ENCODE peak calls at places on chromosome 11, in nine cellular contexts. K, I, E, Y, N, H, M, S and L are unnamed samples.

GRCh38 chr11:28679795-28680194 is 571.6 kb downstream of the METTL15 start:
- DNase-seq in K (no peak), I (peak; percentile 80), E (peak; percentile 59), Y (no peak), N (no peak), H (no peak), M (no peak), S (peak; percentile 65), L (no peak)

GRCh38 chr11:100827934-100828661 is 141.0 kb downstream of the ARHGAP42 start:
- DNase-seq in K (peak; percentile 86), I (peak; percentile 90), E (peak; percentile 66), Y (no peak), N (no peak), H (no peak), M (peak; percentile 44), S (peak; percentile 66), L (no peak)

GRCh38 chr11:17148536-17148935 is 59.2 kb downstream of the PIK3C2A start:
- DNase-seq in K (no peak), I (peak; percentile 24), E (no peak), Y (no peak), N (no peak), H (no peak), M (no peak), S (no peak), L (no peak)

GRCh38 chr11:132042296-132042695 is 671.9 kb downstream of the NTM start:
- DNase-seq in K (no peak), I (no peak), E (no peak), Y (no peak), N (no peak), H (no peak), M (no peak), S (no peak), L (no peak)

GRCh38 chr11:134236834-134237556 is 12.5 kb downstream of the VPS26B start:
- DNase-seq in K (no peak), I (no peak), E (peak; percentile 32), Y (no peak), N (no peak), H (no peak), M (no peak), S (no peak), L (no peak)

GRCh38 chr11:78659326-78660319 is 85.0 kb upstream of the NARS2 start:
- DNase-seq in K (no peak), I (no peak), E (no peak), Y (no peak), N (no peak), H (no peak), M (peak; percentile 57), S (no peak), L (no peak)

GRCh38 chr11:118010738-118011461 is 24.7 kb downstream of the IL10RA start:
- DNase-seq in K (no peak), I (no peak), E (no peak), Y (peak; percentile 95), N (peak; percentile 81), H (peak; percentile 83), M (no peak), S (no peak), L (no peak)

GRCh38 chr11:78138694-78139421 is 568 bp downstream of the ALG8 start:
- DNase-seq in K (no peak), I (peak; percentile 15), E (peak; percentile 28), Y (no peak), N (no peak), H (no peak), M (no peak), S (peak; percentile 19), L (no peak)

GRCh38 chr11:1923201-1923956 is 3.9 kb downstream of the TNNT3 start:
- DNase-seq in K (no peak), I (no peak), E (no peak), Y (peak; percentile 60), N (no peak), H (no peak), M (no peak), S (no peak), L (no peak)

GRCh38 chr11:33475999-33476398 is 218.8 kb downstream of the HIPK3 start:
- DNase-seq in K (peak; percentile 37), I (peak; percentile 65), E (peak; percentile 58), Y (no peak), N (no peak), H (no peak), M (no peak), S (peak; percentile 91), L (no peak)

GRCh38 chr11:67440229-67441081 is 2.8 kb downstream of the CORO1B start:
- DNase-seq in K (no peak), I (no peak), E (no peak), Y (no peak), N (no peak), H (no peak), M (no peak), S (no peak), L (no peak)

GRCh38 chr11:540583-541432 is 3.5 kb downstream of the LRRC56 start:
- DNase-seq in K (no peak), I (no peak), E (no peak), Y (peak; percentile 74), N (peak; percentile 53), H (peak; percentile 63), M (no peak), S (no peak), L (no peak)

GRCh38 chr11:34824425-34824824 is 91.8 kb downstream of the APIP start:
- DNase-seq in K (no peak), I (no peak), E (no peak), Y (no peak), N (no peak), H (no peak), M (no peak), S (no peak), L (no peak)

GRCh38 chr11:102546427-102546826 is 15.9 kb upstream of the MMP7 start:
- DNase-seq in K (no peak), I (peak; percentile 41), E (peak; percentile 13), Y (no peak), N (no peak), H (no peak), M (no peak), S (no peak), L (no peak)

GRCh38 chr11:34313099-34313517 is 44.7 kb downstream of the ABTB2 start:
- DNase-seq in K (no peak), I (no peak), E (no peak), Y (no peak), N (no peak), H (no peak), M (peak; percentile 37), S (no peak), L (no peak)

GRCh38 chr11:62542111-62542745 is 4.4 kb downstream of the AHNAK start:
- DNase-seq in K (no peak), I (no peak), E (no peak), Y (no peak), N (no peak), H (no peak), M (no peak), S (no peak), L (no peak)

GRCh38 chr11:78414321-78415051 is 3.1 kb downstream of the GAB2 start:
- DNase-seq in K (no peak), I (peak; percentile 36), E (no peak), Y (no peak), N (no peak), H (no peak), M (no peak), S (peak; percentile 44), L (no peak)

GRCh38 chr11:67486481-67487195 is 3.8 kb downstream of the AIP start:
- DNase-seq in K (no peak), I (no peak), E (no peak), Y (no peak), N (no peak), H (no peak), M (no peak), S (no peak), L (no peak)

GRCh38 chr11:14974723-14975587 is 2.8 kb upstream of the CALCA start:
- DNase-seq in K (no peak), I (peak; percentile 36), E (peak; percentile 39), Y (peak; percentile 76), N (peak; percentile 68), H (no peak), M (peak; percentile 84), S (peak; percentile 40), L (no peak)

GRCh38 chr11:59614277-59615131 is 1.1 kb downstream of the OSBP start:
- DNase-seq in K (no peak), I (no peak), E (peak; percentile 1), Y (no peak), N (no peak), H (no peak), M (no peak), S (peak; percentile 7), L (no peak)

DNA sequence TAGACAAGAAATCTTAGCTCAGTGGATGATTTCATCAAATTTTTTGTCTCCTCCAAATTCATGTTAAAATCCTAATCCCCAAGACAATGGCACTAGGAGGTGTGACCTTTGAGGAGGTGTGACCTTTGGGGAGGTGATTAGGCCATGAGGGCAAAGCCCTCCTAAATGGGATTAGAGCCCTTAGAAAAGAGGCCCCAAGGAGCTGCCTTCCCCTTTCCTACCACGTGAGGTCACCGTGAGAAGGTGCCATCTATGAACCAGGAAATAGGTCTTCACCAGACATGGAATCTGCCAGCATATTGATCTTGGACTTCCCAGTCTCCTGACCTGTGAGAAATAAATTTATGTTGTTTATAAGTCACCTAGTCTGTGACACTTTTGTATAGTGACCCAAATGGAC is 138.7 kb downstream of the TRIM29 start:
- DNase-seq in K (no peak), I (no peak), E (no peak), Y (no peak), N (no peak), H (no peak), M (no peak), S (no peak), L (no peak)
- TF ChIP-seq CTCF in K (no peak), I (no peak), E (peak; percentile 22), Y (no peak), N (no peak), H (no peak), M (peak; percentile 67), S (no peak), L (peak; percentile 9)

GRCh38 chr11:71563401-71563800 is 2.0 kb upstream of the KRTAP5-10 start:
- DNase-seq in K (no peak), I (peak; percentile 7), E (peak; percentile 72), Y (no peak), N (no peak), H (no peak), M (peak; percentile 59), S (peak; percentile 55), L (no peak)
- TF ChIP-seq CTCF in K (peak; percentile 34), I (peak; percentile 37), E (peak; percentile 64), Y (peak; percentile 33), N (peak; percentile 19), H (no peak), M (peak; percentile 66), S (peak; percentile 50), L (peak; percentile 17)

DNA sequence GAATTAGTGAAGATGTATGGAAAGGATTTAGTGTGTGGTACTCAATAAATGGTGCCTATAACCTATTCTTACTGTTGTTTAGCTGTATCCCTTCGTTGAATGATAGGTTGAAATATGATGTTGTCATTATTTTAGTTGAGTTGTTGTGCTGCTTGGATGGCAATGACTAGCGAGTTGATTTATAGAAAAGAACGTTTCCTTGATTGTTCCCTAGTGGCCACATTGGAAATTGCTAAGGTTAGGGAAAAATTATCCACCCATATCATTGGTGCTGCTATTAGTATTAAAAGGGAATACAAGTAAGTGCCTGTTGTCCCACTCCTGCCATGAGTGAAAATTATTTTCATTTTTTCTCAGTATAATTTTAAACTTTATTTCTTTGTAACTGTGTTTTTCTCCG is 14.5 kb downstream of the EMSY start:
- DNase-seq in K (no peak), I (no peak), E (no peak), Y (no peak), N (no peak), H (no peak), M (no peak), S (no peak), L (no peak)
- TF ChIP-seq CTCF in K (peak; percentile 37), I (peak; percentile 45), E (peak; percentile 44), Y (peak; percentile 27), N (peak; percentile 47), H (peak; percentile 40), M (peak; percentile 66), S (peak; percentile 44), L (no peak)

GRCh38 chr11:95739108-95739507 is 50.5 kb downstream of the FAM76B start:
- DNase-seq in K (no peak), I (no peak), E (no peak), Y (no peak), N (no peak), H (no peak), M (no peak), S (no peak), L (no peak)
- TF ChIP-seq CTCF in K (no peak), I (no peak), E (peak; percentile 54), Y (no peak), N (no peak), H (no peak), M (peak; percentile 61), S (peak; percentile 15), L (no peak)